ENCODE peak calls at places on chromosome 2, in nine cellular contexts. V, D, R, O, T, Z, F, E and C are unnamed samples.

GRCh38 chr2:98387478-98387877 is 41.2 kb downstream of the CNGA3 start:
- DNase-seq in Z (no peak), F (no peak), T (no peak), V (no peak), R (no peak), D (no peak), O (no peak), E (no peak), C (no peak)

GRCh38 chr2:241739651-241740050 is 5.2 kb downstream of the D2HGDH start:
- DNase-seq in O (peak; percentile 17), R (no peak), F (no peak), Z (no peak), T (no peak), E (no peak), D (no peak), V (no peak), C (peak; percentile 62)

GRCh38 chr2:65031341-65032015 is 24.7 kb upstream of the CEP68 start:
- DNase-seq in E (no peak), Z (no peak), F (peak; percentile 37), D (no peak), V (no peak), R (no peak), O (no peak), T (no peak), C (peak; percentile 65)

GRCh38 chr2:88880441-88880953 is 189.0 kb downstream of the RPIA start:
- DNase-seq in E (peak; percentile 27), O (peak; percentile 22), R (no peak), D (no peak), T (no peak), V (no peak), Z (peak; percentile 74), F (peak; percentile 48), C (peak; percentile 72)

GRCh38 chr2:173090291-173090877 is 14.7 kb downstream of the MAP3K20 start:
- DNase-seq in E (no peak), T (no peak), D (no peak), F (no peak), Z (no peak), R (no peak), O (no peak), V (no peak), C (no peak)

GRCh38 chr2:236562434-236562833 is 7.2 kb upstream of the ACKR3 start:
- DNase-seq in F (peak; percentile 57), E (no peak), R (no peak), Z (no peak), V (no peak), D (no peak), T (no peak), O (no peak), C (no peak)

GRCh38 chr2:138485019-138485418 is 16.6 kb upstream of the SPOPL start:
- DNase-seq in D (no peak), E (no peak), R (no peak), T (no peak), Z (no peak), V (no peak), F (no peak), O (no peak), C (no peak)

GRCh38 chr2:30149513-30149912 is 2.7 kb downstream of the YPEL5 start:
- DNase-seq in D (no peak), R (no peak), E (peak; percentile 38), V (no peak), F (no peak), Z (no peak), O (no peak), T (no peak), C (peak; percentile 29)

GRCh38 chr2:195664528-195664927 is 7.5 kb downstream of the SLC39A10 start:
- DNase-seq in V (no peak), D (no peak), Z (no peak), F (no peak), T (no peak), O (no peak), E (no peak), R (no peak), C (no peak)

GRCh38 chr2:83531211-83531610 is 927.9 kb downstream of the SUCLG1 start:
- DNase-seq in T (no peak), Z (no peak), F (no peak), E (no peak), V (no peak), O (no peak), R (no peak), D (no peak), C (no peak)

GRCh38 chr2:105177008-105177407 is 64.5 kb upstream of the GPR45 start:
- DNase-seq in V (no peak), E (no peak), Z (no peak), T (no peak), R (no peak), O (no peak), F (no peak), D (no peak), C (no peak)

GRCh38 chr2:47067788-47068407 is 87.2 kb downstream of the STPG4 start:
- DNase-seq in V (no peak), O (no peak), R (no peak), Z (no peak), E (no peak), T (no peak), F (no peak), D (no peak), C (no peak)